ENCODE peak calls at places on chromosomes 2 and 18, in nine cellular contexts. E is fibroblast of mammary gland, K is Peyer's patch, T is cardiac fibroblast, U is ELR, Z is DMS153, V is foreskin fibroblast, F is OCI-LY7, H is T-cell. D is an unnamed sample.

GRCh38 chr2:204265701-204266310 is 279.5 kb upstream of the PARD3B start:
- DNase-seq in E (no peak), K (no peak), T (no peak), U (no peak), Z (peak), V (no peak), F (no peak), H (no peak), D (no peak)

GRCh38 chr18:12041561-12041960 is 52.1 kb upstream of the ANKRD62 start:
- DNase-seq in E (peak), K (no peak), T (peak), U (peak), Z (no peak), V (peak), F (no peak), H (no peak), D (no peak)

GRCh38 chr2:200396726-200397348 is 90.3 kb downstream of the SPATS2L start:
- DNase-seq in E (peak), K (no peak), T (peak), U (peak), Z (peak), V (peak), F (no peak), H (no peak), D (no peak)

GRCh38 chr2:239800785-239801184 is 224.4 kb downstream of the NDUFA10 start:
- DNase-seq in E (no peak), K (no peak), T (no peak), U (no peak), Z (no peak), V (no peak), F (no peak), H (no peak), D (no peak)

GRCh38 chr2:132824716-132825115 is 154.7 kb upstream of the LYPD1 start:
- DNase-seq in E (no peak), K (no peak), T (no peak), U (peak), Z (no peak), V (no peak), F (no peak), H (no peak), D (no peak)

GRCh38 chr2:190460533-190460932 is 52.4 kb downstream of the MFSD6 start:
- DNase-seq in E (no peak), K (no peak), T (no peak), U (no peak), Z (no peak), V (no peak), F (no peak), H (no peak), D (no peak)

GRCh38 chr2:151043484-151043883 is 218.2 kb downstream of the RBM43 start:
- DNase-seq in E (peak), K (no peak), T (no peak), U (peak), Z (no peak), V (peak), F (no peak), H (no peak), D (no peak)

GRCh38 chr2:130251865-130252620 is 53.8 kb upstream of the TUBA3E start:
- DNase-seq in E (no peak), K (no peak), T (no peak), U (no peak), Z (no peak), V (peak), F (no peak), H (no peak), D (no peak)

GRCh38 chr2:195343942-195344530 is 313.0 kb upstream of the SLC39A10 start:
- DNase-seq in E (peak), K (no peak), T (peak), U (peak), Z (no peak), V (peak), F (no peak), H (no peak), D (no peak)

GRCh38 chr18:49920731-49921130 is 107.4 kb upstream of the ACAA2 start:
- DNase-seq in E (peak), K (no peak), T (no peak), U (no peak), Z (no peak), V (peak), F (no peak), H (no peak), D (no peak)

GRCh38 chr18:11320981-11321380 is 171.6 kb upstream of the PIEZO2 start:
- DNase-seq in E (peak), K (no peak), T (peak), U (peak), Z (no peak), V (peak), F (no peak), H (no peak), D (no peak)

GRCh38 chr2:48227617-48228344 is 302.2 kb upstream of the STON1 start:
- DNase-seq in E (no peak), K (no peak), T (no peak), U (no peak), Z (no peak), V (no peak), F (no peak), H (no peak), D (no peak)

GRCh38 chr2:556494-556893 is 120.7 kb downstream of the TMEM18 start:
- DNase-seq in E (no peak), K (no peak), T (no peak), U (no peak), Z (no peak), V (no peak), F (no peak), H (no peak), D (no peak)

GRCh38 chr2:32780961-32781360 is 153.1 kb downstream of the TTC27 start:
- DNase-seq in E (no peak), K (no peak), T (peak), U (no peak), Z (no peak), V (no peak), F (no peak), H (no peak), D (no peak)

GRCh38 chr18:58541137-58541788 is 87.6 kb downstream of the ALPK2 start:
- DNase-seq in E (peak), K (peak), T (peak), U (peak), Z (no peak), V (peak), F (no peak), H (no peak), D (no peak)

GRCh38 chr2:20299113-20299512 is 51.5 kb downstream of the PUM2 start:
- DNase-seq in E (peak), K (no peak), T (no peak), U (no peak), Z (no peak), V (no peak), F (no peak), H (no peak), D (no peak)

GRCh38 chr2:85766214-85766613 is 12.4 kb downstream of the ATOH8 start:
- DNase-seq in E (no peak), K (no peak), T (no peak), U (peak), Z (no peak), V (no peak), F (no peak), H (no peak), D (no peak)

GRCh38 chr2:9474361-9475117 is at the start of gene IAH1:
- DNase-seq in E (peak), K (peak), T (peak), U (peak), Z (peak), V (peak), F (no peak), H (no peak), D (peak)

GRCh38 chr18:48743046-48743445 is 204.2 kb downstream of the CTIF start:
- DNase-seq in E (peak), K (peak), T (peak), U (peak), Z (no peak), V (peak), F (no peak), H (no peak), D (no peak)

GRCh38 chr2:64943387-64944150 is 45.6 kb upstream of the SLC1A4 start:
- DNase-seq in E (peak), K (no peak), T (peak), U (no peak), Z (no peak), V (peak), F (no peak), H (no peak), D (no peak)

GRCh38 chr18:42644729-42645131 is 470.8 kb downstream of the RIT2 start:
- DNase-seq in E (no peak), K (no peak), T (no peak), U (no peak), Z (peak), V (no peak), F (no peak), H (no peak), D (no peak)

GRCh38 chr18:62812891-62813290 is 97.5 kb downstream of the PHLPP1 start:
- DNase-seq in E (no peak), K (no peak), T (no peak), U (no peak), Z (no peak), V (no peak), F (no peak), H (no peak), D (no peak)

GRCh38 chr2:224954980-224955379 is 87.3 kb downstream of the DOCK10 start:
- DNase-seq in E (peak), K (no peak), T (no peak), U (no peak), Z (peak), V (no peak), F (no peak), H (no peak), D (no peak)

GRCh38 chr18:57776767-57777166 is 26.3 kb downstream of the ATP8B1 start:
- DNase-seq in E (peak), K (no peak), T (peak), U (no peak), Z (no peak), V (peak), F (no peak), H (no peak), D (no peak)

GRCh38 chr18:56738184-56738583 is 87.0 kb downstream of the WDR7 start:
- DNase-seq in E (no peak), K (no peak), T (no peak), U (no peak), Z (no peak), V (no peak), F (no peak), H (no peak), D (no peak)

GRCh38 chr18:6645246-6645645 is 84.3 kb upstream of the ARHGAP28 start:
- DNase-seq in E (no peak), K (no peak), T (no peak), U (no peak), Z (no peak), V (no peak), F (no peak), H (no peak), D (no peak)

GRCh38 chr18:33841221-33841967 is 263.4 kb downstream of the ASXL3 start:
- DNase-seq in E (no peak), K (no peak), T (no peak), U (no peak), Z (no peak), V (no peak), F (peak), H (no peak), D (no peak)

GRCh38 chr2:113768770-113769169 is 12.3 kb upstream of the SLC35F5 start:
- DNase-seq in E (peak), K (no peak), T (no peak), U (peak), Z (no peak), V (peak), F (no peak), H (no peak), D (no peak)